ENCODE peak calls at places on chromosomes 12 and 14, in ten cellular contexts. One of them, this sample, is unnamed. For H3K4me1, the result is how much of the 10 kb centered on the place peaks cover.

GRCh38 chr12:124720019-124720686 is 143.5 kb downstream of the SCARB1 start:
- DNase-seq in uterus: peak
- DNase-seq in heart right ventricle: no peak
- DNase-seq in neuronal stem cell: no peak
- DNase-seq in A549: peak
- DNase-seq in sigmoid colon: no peak
- DNase-seq in GM23248: peak
- DNase-seq in iPS DF 6.9: no peak
- DNase-seq in Panc1: no peak
- DNase-seq in transverse colon: no peak
- DNase-seq in this sample: no peak

GRCh38 chr12:9727813-9728212 is 5.1 kb downstream of the CLECL1 start:
- DNase-seq in uterus: no peak
- DNase-seq in transverse colon: no peak
- DNase-seq in neuronal stem cell: no peak
- DNase-seq in A549: no peak
- DNase-seq in Panc1: no peak
- DNase-seq in iPS DF 6.9: no peak
- DNase-seq in GM23248: no peak
- DNase-seq in sigmoid colon: no peak
- DNase-seq in heart right ventricle: no peak
- DNase-seq in this sample: no peak

GRCh38 chr12:69658203-69658602 is 40.9 kb downstream of the BEST3 start:
- DNase-seq in sigmoid colon: no peak
- DNase-seq in GM23248: no peak
- DNase-seq in A549: no peak
- DNase-seq in transverse colon: no peak
- DNase-seq in iPS DF 6.9: no peak
- DNase-seq in Panc1: no peak
- DNase-seq in uterus: no peak
- DNase-seq in neuronal stem cell: no peak
- DNase-seq in heart right ventricle: no peak
- DNase-seq in this sample: no peak

GRCh38 chr14:63426838-63427237 is 108.1 kb upstream of the GPHB5 start:
- DNase-seq in heart right ventricle: no peak
- DNase-seq in iPS DF 6.9: no peak
- DNase-seq in neuronal stem cell: no peak
- DNase-seq in Panc1: no peak
- DNase-seq in A549: no peak
- DNase-seq in uterus: peak
- DNase-seq in GM23248: no peak
- DNase-seq in transverse colon: no peak
- DNase-seq in sigmoid colon: no peak
- DNase-seq in this sample: no peak

GRCh38 chr14:66444271-66444987 is 41.7 kb upstream of the CCDC196 start:
- DNase-seq in A549: no peak
- DNase-seq in uterus: peak
- DNase-seq in GM23248: peak
- DNase-seq in iPS DF 6.9: no peak
- DNase-seq in transverse colon: no peak
- DNase-seq in heart right ventricle: no peak
- DNase-seq in neuronal stem cell: no peak
- DNase-seq in sigmoid colon: no peak
- DNase-seq in Panc1: no peak
- DNase-seq in this sample: no peak

GRCh38 chr12:22256076-22256475 is 78.4 kb downstream of the ST8SIA1 start:
- DNase-seq in neuronal stem cell: no peak
- DNase-seq in sigmoid colon: no peak
- DNase-seq in iPS DF 6.9: no peak
- DNase-seq in Panc1: no peak
- DNase-seq in A549: no peak
- DNase-seq in transverse colon: no peak
- DNase-seq in uterus: peak
- DNase-seq in GM23248: no peak
- DNase-seq in heart right ventricle: no peak
- DNase-seq in this sample: no peak

GRCh38 chr12:11876301-11876700 is 194.4 kb upstream of the BCL2L14 start:
- DNase-seq in iPS DF 6.9: no peak
- DNase-seq in sigmoid colon: no peak
- DNase-seq in Panc1: no peak
- DNase-seq in heart right ventricle: no peak
- DNase-seq in neuronal stem cell: no peak
- DNase-seq in A549: no peak
- DNase-seq in transverse colon: no peak
- DNase-seq in uterus: no peak
- DNase-seq in GM23248: no peak
- DNase-seq in this sample: no peak

GRCh38 chr14:56331815-56332214 is 213.6 kb downstream of the PELI2 start:
- DNase-seq in uterus: no peak
- DNase-seq in Panc1: no peak
- DNase-seq in transverse colon: no peak
- DNase-seq in iPS DF 6.9: no peak
- DNase-seq in A549: no peak
- DNase-seq in neuronal stem cell: no peak
- DNase-seq in GM23248: no peak
- DNase-seq in heart right ventricle: no peak
- DNase-seq in sigmoid colon: no peak
- DNase-seq in this sample: no peak

GRCh38 chr12:132776816-132777568 is 15.4 kb upstream of the ANKLE2 start:
- DNase-seq in GM23248: no peak
- DNase-seq in uterus: peak
- DNase-seq in transverse colon: no peak
- DNase-seq in A549: no peak
- DNase-seq in sigmoid colon: peak
- DNase-seq in Panc1: no peak
- DNase-seq in neuronal stem cell: no peak
- DNase-seq in heart right ventricle: peak
- DNase-seq in iPS DF 6.9: no peak
- DNase-seq in this sample: no peak

GRCh38 chr12:24778486-24779304 is 170.2 kb downstream of the BCAT1 start:
- DNase-seq in neuronal stem cell: peak
- DNase-seq in sigmoid colon: no peak
- DNase-seq in Panc1: peak
- DNase-seq in A549: peak
- DNase-seq in heart right ventricle: no peak
- DNase-seq in iPS DF 6.9: no peak
- DNase-seq in uterus: no peak
- DNase-seq in transverse colon: no peak
- DNase-seq in GM23248: peak
- DNase-seq in this sample: no peak

GRCh38 chr14:52014601-52015267 is 25.4 kb downstream of the RTRAF start:
- DNase-seq in iPS DF 6.9: no peak
- DNase-seq in heart right ventricle: peak
- DNase-seq in sigmoid colon: peak
- DNase-seq in neuronal stem cell: no peak
- DNase-seq in A549: no peak
- DNase-seq in GM23248: no peak
- DNase-seq in transverse colon: no peak
- DNase-seq in Panc1: no peak
- DNase-seq in uterus: no peak
- DNase-seq in this sample: no peak

GRCh38 chr14:51704465-51705050 is 52.8 kb downstream of the FRMD6 start:
- DNase-seq in sigmoid colon: no peak
- DNase-seq in Panc1: no peak
- DNase-seq in uterus: no peak
- DNase-seq in iPS DF 6.9: no peak
- DNase-seq in A549: no peak
- DNase-seq in transverse colon: no peak
- DNase-seq in neuronal stem cell: no peak
- DNase-seq in GM23248: no peak
- DNase-seq in heart right ventricle: no peak
- DNase-seq in this sample: no peak

GRCh38 chr12:59452746-59453145 is 143.1 kb upstream of the SLC16A7 start:
- DNase-seq in GM23248: peak
- DNase-seq in iPS DF 6.9: no peak
- DNase-seq in uterus: no peak
- DNase-seq in Panc1: no peak
- DNase-seq in transverse colon: no peak
- DNase-seq in heart right ventricle: no peak
- DNase-seq in A549: no peak
- DNase-seq in neuronal stem cell: no peak
- DNase-seq in sigmoid colon: no peak
- DNase-seq in this sample: no peak

GRCh38 chr12:13205809-13206559 is 9.5 kb downstream of the EMP1 start:
- DNase-seq in iPS DF 6.9: no peak
- DNase-seq in heart right ventricle: no peak
- DNase-seq in GM23248: peak
- DNase-seq in sigmoid colon: no peak
- DNase-seq in uterus: no peak
- DNase-seq in Panc1: no peak
- DNase-seq in neuronal stem cell: no peak
- DNase-seq in transverse colon: no peak
- DNase-seq in A549: peak
- DNase-seq in this sample: no peak

GRCh38 chr12:70962226-70962794 is 41.8 kb upstream of the PTPRR start:
- DNase-seq in transverse colon: no peak
- DNase-seq in heart right ventricle: no peak
- DNase-seq in sigmoid colon: no peak
- DNase-seq in iPS DF 6.9: no peak
- DNase-seq in uterus: no peak
- DNase-seq in neuronal stem cell: no peak
- DNase-seq in Panc1: no peak
- DNase-seq in A549: no peak
- DNase-seq in GM23248: no peak
- DNase-seq in this sample: no peak

GRCh38 chr14:101781240-101782061 is 19.9 kb downstream of the PPP2R5C start:
- DNase-seq in iPS DF 6.9: no peak
- DNase-seq in sigmoid colon: no peak
- DNase-seq in neuronal stem cell: no peak
- DNase-seq in uterus: no peak
- DNase-seq in Panc1: no peak
- DNase-seq in GM23248: peak
- DNase-seq in transverse colon: no peak
- DNase-seq in A549: no peak
- DNase-seq in heart right ventricle: peak
- DNase-seq in this sample: peak

GRCh38 chr14:29144598-29144997 is 378.0 kb downstream of the FOXG1 start:
- DNase-seq in GM23248: peak
- DNase-seq in Panc1: no peak
- DNase-seq in iPS DF 6.9: no peak
- DNase-seq in A549: no peak
- DNase-seq in neuronal stem cell: no peak
- DNase-seq in uterus: no peak
- DNase-seq in heart right ventricle: no peak
- DNase-seq in sigmoid colon: no peak
- DNase-seq in transverse colon: no peak
- DNase-seq in this sample: no peak

GRCh38 chr14:89833120-89833521 is 121.4 kb downstream of the EFCAB11 start:
- DNase-seq in sigmoid colon: no peak
- DNase-seq in A549: no peak
- DNase-seq in uterus: no peak
- DNase-seq in Panc1: no peak
- DNase-seq in iPS DF 6.9: no peak
- DNase-seq in heart right ventricle: no peak
- DNase-seq in transverse colon: no peak
- DNase-seq in neuronal stem cell: no peak
- DNase-seq in GM23248: peak
- DNase-seq in this sample: no peak

GRCh38 chr14:76951149-76951548 is 77.4 kb downstream of the IRF2BPL start:
- DNase-seq in iPS DF 6.9: no peak
- DNase-seq in transverse colon: no peak
- DNase-seq in sigmoid colon: no peak
- DNase-seq in heart right ventricle: no peak
- DNase-seq in uterus: no peak
- DNase-seq in neuronal stem cell: no peak
- DNase-seq in Panc1: no peak
- DNase-seq in A549: no peak
- DNase-seq in GM23248: peak
- DNase-seq in this sample: no peak

GRCh38 chr12:79900951-79901350 is 33.9 kb downstream of the PPP1R12A start:
- DNase-seq in A549: no peak
- DNase-seq in Panc1: no peak
- DNase-seq in iPS DF 6.9: no peak
- DNase-seq in uterus: no peak
- DNase-seq in transverse colon: no peak
- DNase-seq in heart right ventricle: no peak
- DNase-seq in GM23248: no peak
- DNase-seq in neuronal stem cell: no peak
- DNase-seq in sigmoid colon: no peak
- DNase-seq in this sample: no peak
- H3K4me1 ChIP-seq in A549: under half
- H3K4me1 ChIP-seq in Panc1: under half
- H3K4me1 ChIP-seq in iPS DF 6.9: under half
- H3K4me1 ChIP-seq in uterus: under half
- H3K4me1 ChIP-seq in transverse colon: under half
- H3K4me1 ChIP-seq in heart right ventricle: under half
- H3K4me1 ChIP-seq in GM23248: under half
- H3K4me1 ChIP-seq in neuronal stem cell: under half
- H3K4me1 ChIP-seq in sigmoid colon: half or more
- H3K4me1 ChIP-seq in this sample: under half

DNA sequence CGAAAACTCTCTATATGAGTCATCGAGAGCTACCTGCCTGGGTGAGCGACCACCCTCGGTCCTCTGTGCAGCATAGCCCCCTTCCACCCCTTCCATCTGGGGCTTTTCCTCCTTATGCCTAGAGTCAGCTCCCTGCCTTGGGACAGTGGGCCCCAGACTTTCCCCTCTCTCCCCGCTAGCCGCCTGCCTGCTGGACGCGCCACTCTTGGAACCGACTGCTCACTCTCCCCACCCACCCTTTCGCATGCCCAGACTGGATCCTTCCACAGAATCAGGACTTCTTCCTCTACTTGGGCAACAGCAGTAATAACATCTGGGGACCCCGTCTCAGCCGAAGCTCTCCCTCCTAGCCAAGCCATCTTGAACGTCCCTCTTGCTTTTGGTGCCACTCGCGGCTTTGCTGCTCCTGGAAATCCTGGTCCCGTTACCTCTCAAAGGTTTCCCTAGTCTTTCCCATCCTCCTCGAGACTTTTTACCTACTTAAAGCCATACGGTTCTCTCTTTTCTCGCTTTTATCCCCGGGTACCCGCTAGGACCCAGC is 672 bp downstream of the ESYT1 start:
- DNase-seq in heart right ventricle: peak
- DNase-seq in neuronal stem cell: no peak
- DNase-seq in iPS DF 6.9: no peak
- DNase-seq in Panc1: no peak
- DNase-seq in sigmoid colon: peak
- DNase-seq in uterus: no peak
- DNase-seq in A549: no peak
- DNase-seq in GM23248: peak
- DNase-seq in transverse colon: peak
- DNase-seq in this sample: no peak
- H3K4me1 ChIP-seq in heart right ventricle: under half
- H3K4me1 ChIP-seq in neuronal stem cell: under half
- H3K4me1 ChIP-seq in iPS DF 6.9: under half
- H3K4me1 ChIP-seq in Panc1: under half
- H3K4me1 ChIP-seq in sigmoid colon: under half
- H3K4me1 ChIP-seq in uterus: under half
- H3K4me1 ChIP-seq in A549: under half
- H3K4me1 ChIP-seq in GM23248: under half
- H3K4me1 ChIP-seq in transverse colon: under half
- H3K4me1 ChIP-seq in this sample: under half

GRCh38 chr14:35404246-35404495 is 378 bp downstream of the NFKBIA start:
- DNase-seq in A549: no peak
- DNase-seq in sigmoid colon: no peak
- DNase-seq in heart right ventricle: no peak
- DNase-seq in Panc1: no peak
- DNase-seq in transverse colon: no peak
- DNase-seq in iPS DF 6.9: no peak
- DNase-seq in GM23248: no peak
- DNase-seq in uterus: no peak
- DNase-seq in neuronal stem cell: no peak
- DNase-seq in this sample: no peak
- H3K4me1 ChIP-seq in A549: half or more
- H3K4me1 ChIP-seq in sigmoid colon: half or more
- H3K4me1 ChIP-seq in heart right ventricle: half or more
- H3K4me1 ChIP-seq in Panc1: under half
- H3K4me1 ChIP-seq in transverse colon: under half
- H3K4me1 ChIP-seq in iPS DF 6.9: under half
- H3K4me1 ChIP-seq in GM23248: under half
- H3K4me1 ChIP-seq in uterus: under half
- H3K4me1 ChIP-seq in neuronal stem cell: under half
- H3K4me1 ChIP-seq in this sample: under half

GRCh38 chr12:6180300-6181051 is 19.7 kb upstream of the CD9 start:
- DNase-seq in sigmoid colon: peak
- DNase-seq in neuronal stem cell: no peak
- DNase-seq in heart right ventricle: peak
- DNase-seq in GM23248: peak
- DNase-seq in A549: peak
- DNase-seq in transverse colon: no peak
- DNase-seq in Panc1: no peak
- DNase-seq in uterus: peak
- DNase-seq in iPS DF 6.9: no peak
- DNase-seq in this sample: peak
- H3K4me1 ChIP-seq in sigmoid colon: under half
- H3K4me1 ChIP-seq in neuronal stem cell: under half
- H3K4me1 ChIP-seq in heart right ventricle: under half
- H3K4me1 ChIP-seq in GM23248: under half
- H3K4me1 ChIP-seq in A549: under half
- H3K4me1 ChIP-seq in transverse colon: under half
- H3K4me1 ChIP-seq in Panc1: under half
- H3K4me1 ChIP-seq in uterus: under half
- H3K4me1 ChIP-seq in iPS DF 6.9: under half
- H3K4me1 ChIP-seq in this sample: under half